ENCODE peak calls at places on chromosomes 13 and 19, in ten cellular contexts. Y, L, C, O, X, J, H, M, W and R are unnamed samples.

GRCh38 chr19:33603377-33603776 is 18.4 kb upstream of the CHST8 start:
- DNase-seq in Y (no peak), L (no peak), C (no peak), O (no peak), X (no peak), J (no peak), H (no peak), M (peak; percentile 18), W (no peak), R (no peak)

GRCh38 chr13:110113284-110113764 is 193.6 kb downstream of the COL4A1 start:
- DNase-seq in Y (peak; percentile 16), L (no peak), C (peak; percentile 80), O (peak; percentile 77), X (no peak), J (no peak), H (peak; percentile 94), M (no peak), W (no peak), R (no peak)

GRCh38 chr19:38211206-38211605 is 12.8 kb downstream of the DPF1 start:
- DNase-seq in Y (no peak), L (no peak), C (no peak), O (no peak), X (no peak), J (no peak), H (no peak), M (no peak), W (no peak), R (no peak)

GRCh38 chr19:5877869-5878268 is 7.5 kb upstream of the FUT5 start:
- DNase-seq in Y (no peak), L (no peak), C (no peak), O (no peak), X (no peak), J (peak; percentile 67), H (peak; percentile 42), M (no peak), W (no peak), R (no peak)

GRCh38 chr13:85755123-85755522 is 44.1 kb downstream of the SLITRK6 start:
- DNase-seq in Y (no peak), L (no peak), C (peak; percentile 1), O (no peak), X (no peak), J (no peak), H (no peak), M (no peak), W (no peak), R (no peak)

GRCh38 chr13:40317980-40318327 is 348.5 kb downstream of the FOXO1 start:
- DNase-seq in Y (no peak), L (no peak), C (no peak), O (no peak), X (no peak), J (no peak), H (no peak), M (no peak), W (no peak), R (no peak)

GRCh38 chr19:38274734-38275133 is 10.4 kb downstream of the SPINT2 start:
- DNase-seq in Y (no peak), L (no peak), C (no peak), O (no peak), X (peak; percentile 58), J (no peak), H (peak; percentile 15), M (no peak), W (no peak), R (peak; percentile 63)

GRCh38 chr19:6108721-6109633 is 1.3 kb downstream of the RFX2 start:
- DNase-seq in Y (peak; percentile 10), L (peak; percentile 19), C (peak; percentile 66), O (peak; percentile 59), X (peak; percentile 64), J (peak; percentile 63), H (peak; percentile 82), M (no peak), W (peak; percentile 32), R (no peak)

GRCh38 chr13:50080856-50081105 is 65.5 kb downstream of the KCNRG start:
- DNase-seq in Y (no peak), L (no peak), C (peak; percentile 27), O (peak; percentile 18), X (no peak), J (no peak), H (no peak), M (no peak), W (no peak), R (no peak)

GRCh38 chr19:9836021-9836420 is 903 bp downstream of the PIN1 start:
- DNase-seq in Y (peak; percentile 76), L (no peak), C (peak; percentile 43), O (peak; percentile 73), X (no peak), J (no peak), H (no peak), M (no peak), W (no peak), R (no peak)

GRCh38 chr19:7196721-7197168 is 97.5 kb downstream of the INSR start:
- DNase-seq in Y (no peak), L (no peak), C (no peak), O (no peak), X (peak; percentile 42), J (no peak), H (no peak), M (no peak), W (no peak), R (no peak)

GRCh38 chr13:26457212-26457611 is 100.3 kb upstream of the WASF3 start:
- DNase-seq in Y (no peak), L (no peak), C (no peak), O (peak; percentile 86), X (no peak), J (no peak), H (no peak), M (no peak), W (no peak), R (no peak)

GRCh38 chr13:74316531-74316930 is 182.3 kb upstream of the KLF12 start:
- DNase-seq in Y (no peak), L (no peak), C (peak; percentile 1), O (no peak), X (no peak), J (no peak), H (no peak), M (no peak), W (no peak), R (no peak)